ENCODE peak calls at places on chromosomes 16 and 17, in eight cellular contexts. G is NCI-H1694 treated with DMSO at 0.1 percent for 48 hours, T is Right ventricle myocardium superior, M is astrocyte of the spinal cord, H is pulmonary artery endothelial cell, R is T-helper 2 cell, B is HFF-Myc, V is T-helper 22 cell. A is an unnamed sample.

GRCh38 chr17:77145635-77146632 is 5.2 kb downstream of the SEC14L1 start:
- DNase-seq in G (no peak), T (peak; percentile 71), M (peak; percentile 80), H (no peak), R (peak; percentile 13), B (peak; percentile 84), V (no peak), A (no peak)

GRCh38 chr16:30972872-30973271 is 12.1 kb upstream of the HSD3B7 start:
- DNase-seq in G (no peak), T (no peak), M (peak; percentile 32), H (no peak), R (no peak), B (no peak), V (no peak), A (no peak)

GRCh38 chr17:75240394-75241142 is 20.8 kb downstream of the GGA3 start:
- DNase-seq in G (peak; percentile 69), T (no peak), M (peak; percentile 13), H (no peak), R (peak; percentile 47), B (no peak), V (no peak), A (peak; percentile 29)

GRCh38 chr16:11629071-11630030 is 38.9 kb upstream of the SNN start:
- DNase-seq in G (no peak), T (peak; percentile 61), M (peak; percentile 49), H (no peak), R (no peak), B (no peak), V (no peak), A (no peak)

GRCh38 chr16:4659363-4660353 is 33.7 kb upstream of the NUDT16L1 start:
- DNase-seq in G (no peak), T (no peak), M (no peak), H (no peak), R (no peak), B (no peak), V (no peak), A (no peak)

GRCh38 chr16:29126057-29126494 is 141.2 kb downstream of the LAT start:
- DNase-seq in G (no peak), T (peak; percentile 60), M (no peak), H (no peak), R (no peak), B (no peak), V (no peak), A (no peak)

GRCh38 chr16:57270221-57271062 is 14.0 kb downstream of the PLLP start:
- DNase-seq in G (no peak), T (no peak), M (no peak), H (no peak), R (no peak), B (no peak), V (no peak), A (no peak)

GRCh38 chr17:58279016-58279671 is 1.6 kb downstream of the MPO start:
- DNase-seq in G (no peak), T (peak; percentile 78), M (peak; percentile 1), H (no peak), R (no peak), B (no peak), V (no peak), A (no peak)